ENCODE peak calls at places on chromosomes 12 and 14, in six cellular contexts. B, O, I, A, Y and G are unnamed samples.

GRCh38 chr12:18382486-18382885 is 121.2 kb downstream of the PIK3C2G start:
- DNase-seq in B (no peak), O (no peak), I (no peak), A (no peak), Y (no peak), G (no peak)

GRCh38 chr14:77133718-77134338 is 7.8 kb downstream of the ZDHHC22 start:
- DNase-seq in B (no peak), O (peak), I (no peak), A (no peak), Y (no peak), G (no peak)

GRCh38 chr12:44972746-44973421 is 78.0 kb downstream of the DBX2 start:
- DNase-seq in B (no peak), O (no peak), I (peak), A (no peak), Y (no peak), G (no peak)

GRCh38 chr12:105036937-105037649 is 47.2 kb downstream of the ALDH1L2 start:
- DNase-seq in B (no peak), O (no peak), I (no peak), A (no peak), Y (no peak), G (no peak)

GRCh38 chr12:130959632-130960031 is 5.9 kb downstream of the ADGRD1 start:
- DNase-seq in B (no peak), O (no peak), I (no peak), A (peak), Y (no peak), G (no peak)

GRCh38 chr12:95259368-95259767 is 41.8 kb downstream of the VEZT start:
- DNase-seq in B (no peak), O (no peak), I (no peak), A (no peak), Y (no peak), G (no peak)

GRCh38 chr12:125140918-125141573 is 75.8 kb downstream of the AACS start:
- DNase-seq in B (no peak), O (no peak), I (peak), A (no peak), Y (no peak), G (no peak)

GRCh38 chr14:74085047-74085637 is 386 bp downstream of the LIN52 start:
- DNase-seq in B (no peak), O (no peak), I (no peak), A (no peak), Y (no peak), G (no peak)

GRCh38 chr14:65356327-65356836 is 56.1 kb upstream of the FUT8 start:
- DNase-seq in B (peak), O (no peak), I (peak), A (no peak), Y (no peak), G (no peak)

GRCh38 chr12:3226285-3226684 is 149.1 kb downstream of the TSPAN9 start:
- DNase-seq in B (no peak), O (no peak), I (no peak), A (no peak), Y (no peak), G (no peak)

GRCh38 chr14:91088585-91088984 is 25.3 kb upstream of the DGLUCY start:
- DNase-seq in B (peak), O (no peak), I (no peak), A (no peak), Y (no peak), G (no peak)

GRCh38 chr12:115204957-115205754 is 521.2 kb upstream of the TBX3 start:
- DNase-seq in B (no peak), O (no peak), I (no peak), A (no peak), Y (no peak), G (no peak)

DNA sequence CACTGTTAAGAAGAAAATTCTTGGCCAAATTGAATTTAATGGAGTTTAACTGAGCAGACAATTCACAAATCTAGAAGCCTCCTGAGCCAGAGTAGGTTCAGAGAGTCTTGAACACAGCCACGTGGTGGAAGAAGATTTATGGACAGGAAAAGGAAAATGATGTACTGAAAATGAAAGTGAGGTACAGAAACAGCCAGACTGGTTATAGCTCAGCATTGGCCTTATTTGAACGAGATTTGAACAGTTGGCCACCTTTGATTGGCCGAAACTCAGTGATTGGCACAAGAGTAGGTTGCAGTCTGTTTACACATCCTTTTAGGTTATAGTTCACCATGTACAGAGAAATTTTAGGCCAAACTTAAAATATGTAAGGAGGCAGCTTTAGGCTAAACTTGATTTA is 9.9 kb downstream of the OAS2 start:
- DNase-seq in B (no peak), O (no peak), I (no peak), A (no peak), Y (no peak), G (no peak)
- H3K27ac ChIP-seq in B (no peak), O (no peak), I (no peak), A (no peak), Y (no peak), G (no peak)

GRCh38 chr12:120181991-120182631 is 12.4 kb downstream of the GCN1 start:
- DNase-seq in B (no peak), O (no peak), I (no peak), A (no peak), Y (no peak), G (no peak)

GRCh38 chr12:120186654-120187053 is 7.9 kb downstream of the GCN1 start:
- DNase-seq in B (no peak), O (no peak), I (no peak), A (no peak), Y (no peak), G (no peak)

GRCh38 chr12:120180975-120181374 is 13.5 kb downstream of the GCN1 start:
- DNase-seq in B (no peak), O (no peak), I (no peak), A (no peak), Y (no peak), G (no peak)

GRCh38 chr12:120183211-120183631 is 11.3 kb downstream of the GCN1 start:
- DNase-seq in B (no peak), O (no peak), I (no peak), A (no peak), Y (no peak), G (no peak)
- TF ChIP-seq POLR2AphosphoS5 in B (no peak), O (no peak), I (no peak), A (no peak), Y (no peak), G (no peak)

GRCh38 chr12:6943719-6944380 is at the start of the genes C12orf57 and RNU7-1:
- DNase-seq in B (peak), O (peak), I (peak), A (no peak), Y (peak), G (peak)

GRCh38 chr12:6946033-6946919 is 2.5 kb downstream of the C12orf57 start:
- DNase-seq in B (peak), O (peak), I (peak), A (no peak), Y (peak), G (no peak)

GRCh38 chr12:6945613-6946012 is 1.8 kb downstream of the C12orf57 start:
- DNase-seq in B (no peak), O (no peak), I (no peak), A (no peak), Y (no peak), G (no peak)

GRCh38 chr12:6943387-6943718 is 263 bp upstream of the RNU7-1 start:
- DNase-seq in B (peak), O (peak), I (peak), A (no peak), Y (no peak), G (peak)

DNA sequence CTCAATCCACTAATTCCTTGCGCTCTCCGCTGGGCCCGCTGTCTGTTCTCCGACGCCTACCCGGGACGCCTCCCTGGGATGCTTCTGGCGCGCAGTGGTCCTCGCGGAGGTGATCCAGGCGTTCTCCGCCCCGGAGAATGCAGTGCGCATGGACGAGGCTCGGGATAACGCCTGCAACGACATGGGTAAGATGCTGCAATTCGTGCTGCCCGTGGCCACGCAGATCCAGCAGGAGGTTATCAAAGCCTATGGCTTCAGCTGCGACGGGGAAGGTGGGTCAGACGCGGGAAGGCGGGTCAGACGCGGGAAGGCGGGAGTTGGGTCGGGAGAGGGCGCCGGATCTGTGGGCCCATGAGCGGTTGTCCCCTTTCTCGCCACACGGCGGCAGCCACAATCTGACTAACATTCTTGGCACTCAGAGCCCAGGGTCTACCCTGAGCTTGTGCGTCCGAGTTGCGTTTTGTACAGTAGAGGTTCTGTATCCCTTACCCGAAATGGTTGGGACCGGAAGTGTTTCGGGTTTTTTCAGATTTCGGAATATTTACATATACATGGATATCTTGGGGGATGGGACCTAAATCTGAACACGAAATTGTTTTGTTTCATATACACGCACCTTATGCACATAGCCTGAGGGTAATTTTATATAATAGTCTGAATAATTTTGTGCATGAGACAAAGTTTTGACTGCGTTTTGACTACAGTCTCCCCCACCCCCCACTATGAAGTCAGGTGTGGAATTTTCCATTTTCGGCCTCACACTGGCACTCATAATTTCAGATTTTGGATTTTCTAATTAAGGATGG is 762 bp downstream of the C12orf57 start:
- DNase-seq in B (peak), O (peak), I (peak), A (peak), Y (peak), G (peak)
- TF ChIP-seq POLR2A in B (no peak), O (no peak), I (no peak), A (no peak), Y (peak), G (peak)

DNA sequence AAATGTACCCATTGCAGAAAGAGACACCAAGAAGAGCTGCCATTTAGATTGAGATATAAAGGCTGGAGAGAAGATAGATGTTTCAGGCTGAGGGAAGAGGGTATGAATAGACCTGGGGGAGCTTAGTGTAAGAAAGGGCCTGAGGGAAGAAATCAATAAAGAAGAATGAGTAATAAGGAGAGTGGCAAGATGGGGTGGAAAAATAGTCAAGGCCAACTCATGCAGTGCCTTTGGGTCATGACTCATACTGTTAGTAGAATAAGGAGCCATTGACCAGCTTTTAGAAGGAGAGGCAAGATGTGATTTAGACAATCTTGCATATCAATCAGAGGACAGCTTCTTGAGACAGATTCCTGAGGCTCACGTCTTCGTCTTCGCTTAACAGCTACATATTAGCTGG is 287.5 kb downstream of the DUSP6 start:
- DNase-seq in B (no peak), O (no peak), I (peak), A (peak), Y (no peak), G (no peak)
- H3K27ac ChIP-seq in B (no peak), O (no peak), I (no peak), A (no peak), Y (no peak), G (no peak)

GRCh38 chr14:98370352-98370751 is 901.6 kb downstream of the BCL11B start:
- DNase-seq in B (no peak), O (no peak), I (no peak), A (peak), Y (no peak), G (no peak)
- TF ChIP-seq POLR2AphosphoS5 in B (no peak), O (no peak), I (no peak), A (no peak), Y (no peak), G (no peak)

GRCh38 chr12:48923117-48923516 is 2.2 kb downstream of the FKBP11 start:
- DNase-seq in B (no peak), O (no peak), I (no peak), A (no peak), Y (no peak), G (no peak)

GRCh38 chr12:48929551-48929950 is 4.3 kb upstream of the FKBP11 start:
- DNase-seq in B (no peak), O (no peak), I (no peak), A (no peak), Y (no peak), G (no peak)

GRCh38 chr12:48924617-48925217 is 575 bp downstream of the FKBP11 start:
- DNase-seq in B (peak), O (peak), I (no peak), A (no peak), Y (peak), G (peak)

GRCh38 chr12:48927261-48927660 is 2.0 kb upstream of the FKBP11 start:
- DNase-seq in B (no peak), O (no peak), I (no peak), A (no peak), Y (no peak), G (no peak)

DNA sequence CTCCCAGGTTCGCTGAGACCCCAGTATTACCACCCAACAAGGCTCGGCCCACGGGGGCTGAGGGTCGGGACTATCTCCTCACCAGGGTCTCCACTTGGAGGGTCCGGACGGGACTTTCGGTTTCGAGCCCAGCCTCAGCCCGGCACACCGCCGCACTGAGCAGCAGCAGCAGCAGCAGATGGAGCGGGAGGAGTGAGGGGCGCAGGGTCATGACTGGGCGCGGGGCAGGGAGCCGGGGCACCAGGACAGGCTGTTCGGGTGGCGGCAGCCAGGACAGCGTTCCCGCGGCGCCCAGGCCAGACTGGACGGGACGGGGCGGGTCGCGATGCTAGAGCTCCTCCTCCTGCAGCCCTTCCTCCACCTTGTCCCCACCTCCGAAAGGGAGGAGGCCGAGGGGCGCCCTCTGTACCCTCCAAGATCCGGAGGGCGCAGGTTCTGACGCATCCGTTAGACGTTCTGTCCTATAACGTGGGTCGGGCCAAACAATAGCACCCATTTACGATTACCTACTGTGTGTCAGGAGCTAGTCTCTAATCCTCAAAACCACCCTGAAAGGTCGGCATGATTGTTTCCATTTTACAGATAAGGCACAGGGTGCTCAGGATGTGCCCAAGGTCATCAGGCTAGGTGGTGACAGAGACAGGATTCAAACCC is at the start of gene FKBP11:
- DNase-seq in B (peak), O (peak), I (no peak), A (no peak), Y (peak), G (peak)
- TF ChIP-seq POLR2A in B (no peak), O (peak), I (no peak), A (no peak), Y (peak), G (no peak)